ENCODE peak calls at places on chromosomes 7 and 10, in four cellular contexts. R is Ammon's horn, J is GM23338, C is hippocampal formation. S is an unnamed sample.

GRCh38 chr7:108454674-108455523 is 1.3 kb downstream of the NRCAM start:
- DNase-seq in R (peak; percentile 45), J (peak; percentile 70), C (peak; percentile 48), S (peak; percentile 81)

GRCh38 chr7:158302274-158303070 is 285.2 kb downstream of the PTPRN2 start:
- DNase-seq in R (no peak), J (no peak), C (no peak), S (peak; percentile 24)

GRCh38 chr10:74983383-74983782 is 128.1 kb upstream of the SAMD8 start:
- DNase-seq in R (no peak), J (no peak), C (no peak), S (no peak)

GRCh38 chr10:62779487-62780248 is 24.9 kb upstream of the ADO start:
- DNase-seq in R (no peak), J (no peak), C (no peak), S (no peak)

GRCh38 chr7:85554294-85554877 is 367.5 kb upstream of the SEMA3D start:
- DNase-seq in R (peak; percentile 76), J (peak; percentile 77), C (no peak), S (no peak)

GRCh38 chr7:821688-822087 is 10.6 kb upstream of the SUN1 start:
- DNase-seq in R (no peak), J (no peak), C (no peak), S (no peak)

GRCh38 chr10:127880557-127880956 is 12.2 kb downstream of the CLRN3 start:
- DNase-seq in R (peak; percentile 70), J (no peak), C (peak; percentile 40), S (no peak)

GRCh38 chr7:131727189-131727588 is 170.8 kb upstream of the PODXL start:
- DNase-seq in R (no peak), J (no peak), C (no peak), S (no peak)

GRCh38 chr7:29297194-29297890 is 102.8 kb downstream of the CHN2 start:
- DNase-seq in R (no peak), J (peak; percentile 86), C (no peak), S (peak; percentile 89)